ENCODE peak calls at places on chromosome 19, in six cellular contexts. G, Q, O, F, I and H are unnamed samples.

GRCh38 chr19:29939628-29940027 is 2.4 kb upstream of the URI1 start:
- DNase-seq in G (no peak), Q (no peak), O (no peak), F (no peak), I (no peak), H (no peak)

GRCh38 chr19:14361824-14362223 is 19.4 kb upstream of the ADGRE5 start:
- DNase-seq in G (no peak), Q (peak), O (no peak), F (no peak), I (no peak), H (no peak)

GRCh38 chr19:45428385-45429231 is 4.9 kb upstream of the ERCC1 start:
- DNase-seq in G (no peak), Q (peak), O (no peak), F (peak), I (peak), H (no peak)

GRCh38 chr19:43662487-43662886 is 7.5 kb downstream of the PLAUR start:
- DNase-seq in G (no peak), Q (peak), O (no peak), F (no peak), I (no peak), H (no peak)

GRCh38 chr19:38889803-38890202 is 9.6 kb downstream of the SIRT2 start:
- DNase-seq in G (no peak), Q (no peak), O (no peak), F (no peak), I (no peak), H (no peak)

GRCh38 chr19:29062486-29063435 is 150.2 kb downstream of the UQCRFS1 start:
- DNase-seq in G (no peak), Q (no peak), O (no peak), F (no peak), I (no peak), H (no peak)

GRCh38 chr19:23283925-23284324 is 33.7 kb upstream of the ZNF724 start:
- DNase-seq in G (peak), Q (peak), O (no peak), F (peak), I (peak), H (no peak)

GRCh38 chr19:18961767-18962423 is 20.9 kb upstream of the HOMER3 start:
- DNase-seq in G (no peak), Q (peak), O (no peak), F (no peak), I (no peak), H (no peak)

GRCh38 chr19:51727349-51727880 is 3.6 kb upstream of the HAS1 start:
- DNase-seq in G (no peak), Q (no peak), O (no peak), F (no peak), I (peak), H (no peak)

GRCh38 chr19:50025794-50026549 is at the start of gene ZNF473:
- DNase-seq in G (peak), Q (peak), O (peak), F (peak), I (peak), H (peak)

GRCh38 chr19:27775395-27775794 is 1437.6 kb downstream of the UQCRFS1 start:
- DNase-seq in G (no peak), Q (no peak), O (no peak), F (no peak), I (no peak), H (no peak)

GRCh38 chr19:38173324-38174041 is 50.5 kb downstream of the DPF1 start:
- DNase-seq in G (no peak), Q (no peak), O (peak), F (peak), I (peak), H (no peak)

GRCh38 chr19:10260141-10260584 is 8.1 kb downstream of the MRPL4 start:
- DNase-seq in G (no peak), Q (no peak), O (no peak), F (peak), I (peak), H (peak)

GRCh38 chr19:37304190-37304883 is 66.6 kb upstream of the ZNF527 start:
- DNase-seq in G (no peak), Q (no peak), O (no peak), F (peak), I (no peak), H (no peak)

GRCh38 chr19:57362419-57362818 is 932 bp upstream of the TRAPPC2B start:
- DNase-seq in G (no peak), Q (no peak), O (no peak), F (no peak), I (no peak), H (no peak)

GRCh38 chr19:45271709-45272108 is 20.6 kb downstream of the MARK4 start:
- DNase-seq in G (no peak), Q (no peak), O (no peak), F (no peak), I (no peak), H (no peak)

GRCh38 chr19:39334444-39334976 is 1.3 kb downstream of the GMFG start:
- DNase-seq in G (no peak), Q (no peak), O (no peak), F (no peak), I (no peak), H (no peak)

GRCh38 chr19:8449830-8450229 is 5.1 kb downstream of the HNRNPM start:
- DNase-seq in G (no peak), Q (peak), O (no peak), F (no peak), I (no peak), H (no peak)

GRCh38 chr19:16660763-16661479 is at the start of gene TMEM38A:
- DNase-seq in G (peak), Q (peak), O (no peak), F (peak), I (no peak), H (peak)

GRCh38 chr19:39341122-39341719 is 1.0 kb upstream of the SAMD4B start:
- DNase-seq in G (peak), Q (peak), O (no peak), F (no peak), I (peak), H (peak)

GRCh38 chr19:44904426-44904994 is 1.1 kb upstream of the APOE start:
- DNase-seq in G (no peak), Q (peak), O (no peak), F (no peak), I (no peak), H (no peak)

GRCh38 chr19:16873603-16874002 is 15.2 kb upstream of the F2RL3 start:
- DNase-seq in G (no peak), Q (no peak), O (no peak), F (no peak), I (no peak), H (no peak)

GRCh38 chr19:35449347-35450043 is 1.4 kb downstream of the FFAR2 start:
- DNase-seq in G (no peak), Q (no peak), O (no peak), F (no peak), I (no peak), H (no peak)

GRCh38 chr19:45528744-45529453 is 21.6 kb downstream of the VASP start:
- DNase-seq in G (no peak), Q (peak), O (no peak), F (peak), I (peak), H (no peak)

GRCh38 chr19:49512970-49513745 is 697 bp downstream of the FCGRT start:
- DNase-seq in G (peak), Q (peak), O (no peak), F (no peak), I (no peak), H (peak)

GRCh38 chr19:18440421-18440877 is 2.5 kb upstream of the ISYNA1 start:
- DNase-seq in G (no peak), Q (peak), O (no peak), F (no peak), I (no peak), H (no peak)

GRCh38 chr19:13429563-13429962 is 76.7 kb downstream of the CACNA1A start:
- DNase-seq in G (no peak), Q (no peak), O (no peak), F (no peak), I (peak), H (no peak)

GRCh38 chr19:50969413-50969760 is at the start of gene KLK6:
- DNase-seq in G (no peak), Q (no peak), O (no peak), F (peak), I (no peak), H (no peak)

GRCh38 chr19:36916991-36917390 is 859 bp downstream of the ZNF568 start:
- DNase-seq in G (no peak), Q (peak), O (no peak), F (no peak), I (peak), H (no peak)

GRCh38 chr19:14089662-14090508 is 666 bp downstream of the SAMD1 start:
- DNase-seq in G (peak), Q (peak), O (no peak), F (no peak), I (peak), H (peak)

GRCh38 chr19:54209748-54210494 is 9.3 kb downstream of the RPS9 start:
- DNase-seq in G (peak), Q (no peak), O (peak), F (peak), I (peak), H (peak)

GRCh38 chr19:54208784-54209057 is 8.1 kb downstream of the RPS9 start:
- DNase-seq in G (no peak), Q (peak), O (no peak), F (no peak), I (peak), H (no peak)

GRCh38 chr19:54209058-54209747 is 8.5 kb downstream of the RPS9 start:
- DNase-seq in G (no peak), Q (peak), O (no peak), F (no peak), I (peak), H (peak)

GRCh38 chr19:54206831-54207177 is 6.1 kb downstream of the RPS9 start:
- DNase-seq in G (no peak), Q (no peak), O (no peak), F (no peak), I (no peak), H (no peak)

GRCh38 chr19:54207908-54208783 is 7.5 kb downstream of the RPS9 start:
- DNase-seq in G (peak), Q (no peak), O (no peak), F (no peak), I (peak), H (peak)
- H3K4me3 ChIP-seq in G (no peak), Q (no peak), O (no peak), F (no peak), I (no peak), H (no peak)

GRCh38 chr19:4228765-4229178 is 551 bp upstream of the EBI3 start:
- DNase-seq in G (no peak), Q (no peak), O (no peak), F (no peak), I (no peak), H (no peak)

GRCh38 chr19:4225902-4226301 is 3.4 kb upstream of the EBI3 start:
- DNase-seq in G (no peak), Q (no peak), O (no peak), F (no peak), I (no peak), H (no peak)

GRCh38 chr19:4227771-4228170 is 1.6 kb upstream of the EBI3 start:
- DNase-seq in G (no peak), Q (no peak), O (no peak), F (no peak), I (no peak), H (no peak)

GRCh38 chr19:4232614-4233281 is 3.4 kb downstream of the EBI3 start:
- DNase-seq in G (no peak), Q (no peak), O (no peak), F (no peak), I (no peak), H (no peak)

DNA sequence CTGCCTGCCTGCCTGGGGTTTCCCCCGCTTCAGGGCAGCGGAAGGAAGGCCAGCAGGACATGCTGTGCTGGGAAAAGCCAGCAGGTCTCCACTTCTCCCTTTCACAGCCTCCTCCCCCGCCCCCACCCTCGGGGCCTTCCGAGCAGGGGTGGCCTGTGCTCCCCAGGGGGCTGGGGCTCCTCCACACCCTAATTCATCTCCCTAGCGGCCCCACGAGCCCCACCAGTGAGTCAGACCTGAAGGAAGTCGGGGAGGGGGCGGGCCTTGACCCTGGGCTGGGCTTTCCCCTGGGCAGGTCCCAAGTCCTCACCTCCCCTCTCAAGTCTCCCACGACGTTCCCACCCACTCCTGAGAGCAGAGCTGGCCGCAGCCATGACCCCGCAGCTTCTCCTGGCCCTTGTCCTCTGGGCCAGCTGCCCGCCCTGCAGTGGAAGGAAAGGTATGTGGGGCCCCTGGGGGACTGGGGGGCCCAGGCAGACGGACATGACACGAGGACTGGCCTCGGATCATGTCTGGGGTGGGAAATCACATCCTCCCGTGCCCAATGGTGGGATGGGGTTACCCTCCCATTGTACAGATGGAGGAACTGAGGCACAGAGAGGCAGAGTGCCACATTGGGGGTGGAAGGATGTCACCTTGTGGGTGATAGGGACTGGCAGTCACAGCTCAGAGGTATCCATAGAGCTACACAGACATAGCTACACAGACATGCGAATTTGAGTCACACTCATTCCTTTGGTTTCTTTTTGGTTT is at the start of gene EBI3:
- DNase-seq in G (peak), Q (peak), O (no peak), F (no peak), I (peak), H (no peak)
- H3K4me3 ChIP-seq in G (no peak), Q (peak), O (peak), F (no peak), I (no peak), H (peak)

GRCh38 chr19:34364462-34364829 is 550 bp upstream of the GPI start:
- DNase-seq in G (no peak), Q (no peak), O (no peak), F (no peak), I (no peak), H (peak)
- H3K4me3 ChIP-seq in G (peak), Q (peak), O (peak), F (peak), I (peak), H (peak)

GRCh38 chr19:47572635-47573034 is 313 bp downstream of the ZNF541 start:
- DNase-seq in G (no peak), Q (no peak), O (no peak), F (no peak), I (no peak), H (no peak)
- H3K4me3 ChIP-seq in G (peak), Q (no peak), O (peak), F (no peak), I (no peak), H (no peak)

GRCh38 chr19:42250249-42250665 is 4.7 kb downstream of the ERF start:
- DNase-seq in G (no peak), Q (no peak), O (no peak), F (no peak), I (no peak), H (no peak)

GRCh38 chr19:42250666-42251531 is 4.0 kb downstream of the ERF start:
- DNase-seq in G (no peak), Q (no peak), O (no peak), F (no peak), I (peak), H (no peak)

GRCh38 chr19:42252365-42253244 is 2.3 kb downstream of the ERF start:
- DNase-seq in G (no peak), Q (peak), O (no peak), F (peak), I (peak), H (peak)

GRCh38 chr19:42249769-42250168 is 5.2 kb downstream of the ERF start:
- DNase-seq in G (no peak), Q (no peak), O (no peak), F (no peak), I (no peak), H (no peak)

DNA sequence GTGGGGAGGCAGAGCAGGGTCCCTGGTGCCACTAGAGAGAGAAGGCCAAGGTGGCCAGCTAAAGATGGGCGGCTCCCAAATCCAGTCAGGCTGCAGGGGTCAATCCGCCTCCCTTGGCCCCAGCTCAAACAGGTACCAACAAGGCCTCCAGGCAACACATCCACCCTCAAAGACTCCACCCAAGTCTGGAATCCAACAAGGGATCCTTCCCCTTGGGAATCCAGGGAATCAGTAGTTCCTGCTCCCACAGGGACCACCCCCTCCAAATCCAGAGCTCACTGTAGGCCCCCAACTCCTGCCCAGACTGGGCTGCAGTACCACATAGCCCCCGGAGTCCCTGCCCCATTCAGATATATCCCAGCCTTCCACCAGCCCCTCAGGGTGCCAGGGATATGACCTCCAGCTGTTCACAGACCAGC is 3.3 kb downstream of the ERF start:
- DNase-seq in G (no peak), Q (no peak), O (no peak), F (no peak), I (no peak), H (no peak)
- H3K4me3 ChIP-seq in G (peak), Q (peak), O (peak), F (peak), I (peak), H (peak)